ENCODE peak calls at places on chromosomes 11 and 22, in nine cellular contexts. R is fibroblast of pulmonary artery, J is lower lobe of right lung, V is fibroblast of lung, C is mammary epithelial cell, O is left ventricle myocardium inferior, Y is HCT116, L is cardiac muscle cell, K is hepatocyte. P is an unnamed sample.

GRCh38 chr22:50268655-50269113 is 1.5 kb downstream of the MAPK11 start:
- DNase-seq in R (peak), J (no peak), V (no peak), C (no peak), O (no peak), Y (no peak), L (no peak), K (no peak), P (peak)

GRCh38 chr11:74546752-74547151 is 45.6 kb upstream of the POLD3 start:
- DNase-seq in R (no peak), J (no peak), V (no peak), C (peak), O (no peak), Y (no peak), L (no peak), K (peak), P (no peak)

GRCh38 chr11:132300283-132300682 is 929.9 kb downstream of the NTM start:
- DNase-seq in R (no peak), J (no peak), V (no peak), C (no peak), O (no peak), Y (no peak), L (peak), K (peak), P (no peak)

GRCh38 chr11:29395555-29396072 is 621.2 kb downstream of the KCNA4 start:
- DNase-seq in R (no peak), J (no peak), V (no peak), C (no peak), O (no peak), Y (no peak), L (no peak), K (no peak), P (no peak)

GRCh38 chr22:35150163-35151107 is 84.5 kb downstream of the ISX start:
- DNase-seq in R (peak), J (peak), V (peak), C (peak), O (peak), Y (peak), L (peak), K (peak), P (peak)

GRCh38 chr11:11691296-11692141 is 69.7 kb upstream of the GALNT18 start:
- DNase-seq in R (no peak), J (no peak), V (no peak), C (no peak), O (no peak), Y (no peak), L (no peak), K (peak), P (no peak)

GRCh38 chr11:44978961-44979331 is 28.3 kb upstream of the TP53I11 start:
- DNase-seq in R (no peak), J (peak), V (no peak), C (peak), O (no peak), Y (no peak), L (no peak), K (no peak), P (no peak)

GRCh38 chr11:60950024-60950423 is 2.0 kb downstream of the SLC15A3 start:
- DNase-seq in R (no peak), J (no peak), V (no peak), C (no peak), O (no peak), Y (no peak), L (no peak), K (no peak), P (no peak)

GRCh38 chr11:15852179-15852578 is 504.2 kb downstream of the SOX6 start:
- DNase-seq in R (peak), J (no peak), V (no peak), C (peak), O (no peak), Y (peak), L (no peak), K (no peak), P (no peak)

GRCh38 chr11:86398106-86398505 is 23.4 kb downstream of the CCDC81 start:
- DNase-seq in R (no peak), J (no peak), V (no peak), C (no peak), O (no peak), Y (no peak), L (no peak), K (no peak), P (no peak)

GRCh38 chr22:20579273-20580120 is 72.1 kb downstream of the MED15 start:
- DNase-seq in R (no peak), J (no peak), V (no peak), C (no peak), O (peak), Y (no peak), L (no peak), K (no peak), P (no peak)

GRCh38 chr11:82462588-82462987 is 271.1 kb downstream of the FAM181B start:
- DNase-seq in R (no peak), J (no peak), V (no peak), C (no peak), O (no peak), Y (no peak), L (no peak), K (no peak), P (no peak)

GRCh38 chr11:78688460-78688859 is 113.8 kb upstream of the NARS2 start:
- DNase-seq in R (no peak), J (no peak), V (no peak), C (peak), O (no peak), Y (no peak), L (no peak), K (no peak), P (no peak)

GRCh38 chr11:110773442-110773841 is 61.2 kb upstream of the ARHGAP20 start:
- DNase-seq in R (no peak), J (no peak), V (no peak), C (no peak), O (no peak), Y (no peak), L (no peak), K (no peak), P (no peak)

GRCh38 chr11:123060265-123061000 is 1.5 kb downstream of the HSPA8 start:
- DNase-seq in R (no peak), J (no peak), V (no peak), C (no peak), O (no peak), Y (no peak), L (no peak), K (no peak), P (no peak)

GRCh38 chr11:91178366-91178765 is 955.5 kb upstream of the CHORDC1 start:
- DNase-seq in R (peak), J (no peak), V (no peak), C (peak), O (no peak), Y (no peak), L (no peak), K (no peak), P (no peak)

DNA sequence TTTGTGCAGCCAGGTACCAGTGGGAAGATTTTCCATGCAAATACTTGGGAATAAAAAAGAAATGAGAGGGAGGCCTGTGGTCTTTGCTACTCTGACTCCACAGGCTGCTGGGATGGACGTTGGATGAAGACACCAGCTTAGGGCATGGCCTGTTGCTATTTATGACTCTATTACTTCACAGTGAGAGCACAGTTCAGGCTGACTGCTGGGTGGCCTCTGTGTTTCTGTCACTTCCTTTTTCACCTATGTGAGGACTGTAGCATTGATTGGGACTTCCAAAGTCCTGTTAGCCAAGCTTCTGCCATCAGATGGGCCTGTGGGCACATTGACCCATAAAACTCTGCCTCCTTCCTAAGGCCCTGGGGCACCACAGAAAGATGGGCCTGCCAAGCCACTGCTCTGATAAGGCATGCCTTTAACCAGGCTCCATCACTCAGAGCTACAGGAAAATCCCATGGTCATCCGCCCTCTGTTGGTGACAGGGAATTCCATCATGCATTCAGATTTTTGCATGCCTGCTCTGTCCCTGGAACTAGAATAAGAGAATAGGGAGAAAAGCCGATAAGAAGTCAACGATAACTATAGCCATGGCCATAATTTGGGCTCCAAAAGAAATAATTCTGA is 64.6 kb downstream of the KCNJ1 start:
- DNase-seq in R (peak), J (no peak), V (no peak), C (peak), O (no peak), Y (peak), L (peak), K (peak), P (no peak)
- TF ChIP-seq CTCF in R (peak), J (peak), V (peak), C (peak), O (peak), Y (peak), L (peak), K (peak), P (peak)

DNA sequence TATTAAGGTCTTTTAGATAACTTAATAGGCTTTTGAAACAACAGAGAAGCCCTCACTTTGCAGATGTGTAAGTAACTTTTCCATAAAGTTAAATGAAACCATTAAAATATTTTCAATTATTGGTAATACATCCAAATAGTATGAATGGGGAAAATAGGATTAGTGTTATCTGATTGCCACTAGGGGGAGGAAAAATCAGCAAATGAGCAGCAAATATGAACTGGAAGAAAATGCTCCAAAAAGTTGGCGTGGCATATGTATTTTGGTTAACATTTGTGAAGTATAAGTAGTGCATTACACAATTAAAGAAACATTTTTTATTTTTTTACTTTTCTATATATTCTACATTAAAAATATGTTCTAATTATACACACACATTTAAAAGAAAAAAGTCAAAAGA is 259.8 kb upstream of the ANO5 start:
- DNase-seq in R (no peak), J (no peak), V (no peak), C (no peak), O (no peak), Y (no peak), L (no peak), K (no peak), P (no peak)
- TF ChIP-seq CTCF in R (peak), J (peak), V (no peak), C (peak), O (peak), Y (no peak), L (no peak), K (peak), P (peak)

GRCh38 chr11:69443138-69443967 is 38.1 kb upstream of the LINC01488 start:
- DNase-seq in R (peak), J (peak), V (peak), C (peak), O (peak), Y (peak), L (peak), K (peak), P (peak)

GRCh38 chr11:69446108-69446507 is 35.4 kb upstream of the LINC01488 start:
- DNase-seq in R (peak), J (no peak), V (no peak), C (no peak), O (no peak), Y (no peak), L (no peak), K (no peak), P (no peak)

GRCh38 chr11:69443968-69444364 is 37.5 kb upstream of the LINC01488 start:
- DNase-seq in R (peak), J (no peak), V (peak), C (no peak), O (no peak), Y (no peak), L (no peak), K (no peak), P (no peak)

GRCh38 chr11:69445131-69445470 is 36.4 kb upstream of the LINC01488 start:
- DNase-seq in R (no peak), J (no peak), V (no peak), C (no peak), O (no peak), Y (no peak), L (no peak), K (no peak), P (no peak)

GRCh38 chr11:69444381-69445130 is 36.9 kb upstream of the LINC01488 start:
- DNase-seq in R (peak), J (peak), V (peak), C (peak), O (peak), Y (no peak), L (peak), K (peak), P (peak)
- TF ChIP-seq CTCF in R (peak), J (peak), V (peak), C (peak), O (peak), Y (no peak), L (peak), K (peak), P (peak)

DNA sequence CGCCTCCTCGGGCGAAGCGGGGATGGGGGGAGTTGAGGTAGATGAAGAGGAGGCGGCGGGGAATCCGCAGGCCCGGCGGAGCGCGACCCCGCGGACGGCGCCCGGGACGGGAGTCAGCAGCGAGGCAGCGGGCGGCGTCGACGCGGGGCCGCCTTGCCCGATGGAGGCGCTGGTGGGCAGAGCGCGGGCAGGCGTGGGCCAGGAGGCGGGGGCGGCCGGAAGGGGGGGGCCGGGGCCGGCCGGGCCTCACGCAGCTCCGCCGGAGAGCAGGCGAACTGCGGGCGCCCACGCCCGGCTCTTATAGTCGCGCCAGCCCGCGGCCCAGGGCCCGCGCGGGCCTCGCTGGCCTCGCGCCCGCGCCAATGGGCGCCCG is at the start of gene IGF2:
- DNase-seq in R (no peak), J (no peak), V (no peak), C (no peak), O (no peak), Y (no peak), L (peak), K (peak), P (no peak)
- TF ChIP-seq CTCF in R (no peak), J (no peak), V (no peak), C (no peak), O (no peak), Y (no peak), L (no peak), K (peak), P (no peak)

GRCh38 chr11:72598466-72598865 is 75.8 kb downstream of the PDE2A start:
- DNase-seq in R (no peak), J (no peak), V (no peak), C (no peak), O (no peak), Y (no peak), L (no peak), K (no peak), P (no peak)

GRCh38 chr11:72602250-72602904 is 71.8 kb downstream of the PDE2A start:
- DNase-seq in R (no peak), J (no peak), V (no peak), C (no peak), O (no peak), Y (no peak), L (no peak), K (no peak), P (no peak)

GRCh38 chr11:72600557-72600956 is 73.7 kb downstream of the PDE2A start:
- DNase-seq in R (no peak), J (no peak), V (no peak), C (no peak), O (no peak), Y (no peak), L (no peak), K (no peak), P (no peak)

GRCh38 chr11:72598901-72599300 is 75.3 kb downstream of the PDE2A start:
- DNase-seq in R (peak), J (no peak), V (peak), C (no peak), O (peak), Y (no peak), L (peak), K (peak), P (no peak)

DNA sequence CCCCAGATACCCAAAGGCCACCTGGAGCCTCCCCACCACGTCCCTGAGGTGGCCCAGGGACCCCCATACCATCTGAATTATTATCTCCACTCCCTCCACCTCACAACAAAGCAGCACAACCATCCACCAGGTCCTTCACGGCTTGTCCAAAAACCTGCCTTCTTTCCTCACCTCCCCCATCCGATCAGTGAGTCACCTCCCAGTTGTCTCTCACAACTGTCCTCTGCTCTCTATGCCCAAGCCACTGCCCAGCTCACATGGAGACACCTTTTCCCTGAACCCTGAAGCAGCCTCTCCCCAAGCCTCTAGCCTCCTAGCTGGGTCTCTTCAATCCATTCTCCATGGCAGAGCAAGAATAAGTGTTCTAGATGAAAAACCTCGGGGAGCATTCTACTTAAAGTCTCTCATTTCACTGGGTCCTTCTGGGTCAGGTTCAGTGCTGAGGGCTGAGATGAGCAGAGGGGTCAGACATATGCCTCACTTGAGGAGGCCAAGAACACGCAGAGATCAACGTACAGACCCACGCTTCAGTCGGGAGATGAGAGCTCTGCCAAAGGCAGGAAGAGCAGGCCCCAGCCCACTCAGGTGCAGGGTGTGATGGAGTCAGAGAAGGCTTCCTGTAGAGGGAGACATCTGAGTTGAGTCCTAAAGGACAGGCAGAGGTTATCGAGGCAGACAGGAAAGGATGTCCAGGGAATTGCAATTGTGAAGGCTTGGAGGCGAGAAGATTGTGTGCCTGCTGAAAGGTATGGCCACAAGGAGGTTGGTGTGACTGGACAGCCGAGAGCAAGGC is 74.7 kb downstream of the PDE2A start:
- DNase-seq in R (no peak), J (no peak), V (no peak), C (no peak), O (no peak), Y (no peak), L (no peak), K (no peak), P (no peak)
- TF ChIP-seq CTCF in R (no peak), J (no peak), V (no peak), C (no peak), O (no peak), Y (no peak), L (no peak), K (no peak), P (no peak)

GRCh38 chr11:57667065-57667714 is 724 bp upstream of the ZDHHC5 start:
- DNase-seq in R (peak), J (peak), V (peak), C (peak), O (peak), Y (peak), L (peak), K (peak), P (peak)
- TF ChIP-seq CTCF in R (no peak), J (no peak), V (no peak), C (no peak), O (no peak), Y (no peak), L (no peak), K (no peak), P (no peak)

GRCh38 chr11:103281301-103281700 is 172.1 kb downstream of the DYNC2H1 start:
- DNase-seq in R (no peak), J (no peak), V (peak), C (peak), O (no peak), Y (no peak), L (no peak), K (no peak), P (no peak)

GRCh38 chr11:103274025-103274424 is 164.8 kb downstream of the DYNC2H1 start:
- DNase-seq in R (no peak), J (no peak), V (no peak), C (no peak), O (no peak), Y (no peak), L (no peak), K (no peak), P (no peak)

GRCh38 chr11:103284260-103284659 is 175.0 kb downstream of the DYNC2H1 start:
- DNase-seq in R (no peak), J (no peak), V (no peak), C (no peak), O (no peak), Y (no peak), L (no peak), K (no peak), P (no peak)

DNA sequence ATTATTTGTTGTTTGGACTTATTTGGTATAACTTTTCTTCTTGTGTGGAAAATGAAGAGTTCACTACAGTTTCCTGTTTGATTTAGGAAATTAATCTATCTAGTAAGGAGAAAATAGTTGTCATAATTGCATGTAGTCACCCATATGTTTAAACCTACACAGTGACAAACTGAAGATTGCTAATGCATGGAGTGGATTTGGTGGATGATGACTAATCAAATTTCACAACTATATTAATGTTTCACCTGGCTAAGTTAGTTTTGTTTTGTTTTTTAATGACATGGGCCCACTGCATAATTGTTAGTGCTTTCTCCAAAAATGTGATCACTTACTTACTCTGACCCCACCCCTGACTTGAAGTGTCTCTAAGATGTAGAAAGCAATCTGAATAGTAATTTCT is 170.6 kb downstream of the DYNC2H1 start:
- DNase-seq in R (no peak), J (no peak), V (no peak), C (peak), O (no peak), Y (no peak), L (no peak), K (no peak), P (no peak)
- TF ChIP-seq CTCF in R (no peak), J (no peak), V (no peak), C (no peak), O (no peak), Y (no peak), L (no peak), K (no peak), P (no peak)

GRCh38 chr22:42711895-42712837 is 8.5 kb downstream of the A4GALT start:
- DNase-seq in R (no peak), J (no peak), V (no peak), C (no peak), O (no peak), Y (no peak), L (no peak), K (no peak), P (no peak)
- TF ChIP-seq CTCF in R (no peak), J (no peak), V (no peak), C (no peak), O (no peak), Y (no peak), L (no peak), K (no peak), P (no peak)

DNA sequence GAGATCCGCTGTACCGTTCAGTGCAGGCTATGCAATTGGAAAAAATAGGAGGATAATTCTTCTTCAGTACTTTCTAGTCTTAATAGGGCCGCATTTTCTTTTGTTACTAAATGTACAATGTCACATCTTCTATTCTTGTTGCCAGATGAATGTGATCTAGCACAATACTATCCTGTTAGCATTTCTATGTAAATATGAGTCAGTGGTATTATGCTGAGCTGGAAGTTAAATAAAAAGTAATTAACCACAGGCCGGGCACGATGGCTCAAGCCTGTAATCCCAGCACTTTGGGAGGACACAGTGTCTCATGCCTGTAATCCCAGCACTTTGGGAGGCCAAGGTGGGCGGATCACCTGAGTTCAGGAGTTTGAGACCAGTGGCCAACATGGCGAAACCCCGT is 24.3 kb upstream of the BIRC3 start:
- DNase-seq in R (no peak), J (no peak), V (no peak), C (no peak), O (no peak), Y (no peak), L (no peak), K (no peak), P (no peak)
- TF ChIP-seq CTCF in R (no peak), J (no peak), V (no peak), C (no peak), O (no peak), Y (no peak), L (no peak), K (no peak), P (no peak)